ENCODE peak calls at places on chromosomes 2 and 18, in eight cellular contexts. Z, K, S, R, Y, O, A and E are unnamed samples.

GRCh38 chr2:102239344-102239743 is 52.5 kb downstream of the IL1RL2 start:
- DNase-seq in Z (no peak), K (no peak), S (no peak), R (no peak), Y (no peak), O (no peak), A (no peak), E (no peak)

GRCh38 chr2:54041135-54041534 is 70.3 kb upstream of the PSME4 start:
- DNase-seq in Z (peak), K (no peak), S (no peak), R (peak), Y (no peak), O (no peak), A (no peak), E (no peak)

GRCh38 chr2:114127372-114127771 is 237.5 kb downstream of the ACTR3 start:
- DNase-seq in Z (no peak), K (no peak), S (no peak), R (no peak), Y (no peak), O (no peak), A (no peak), E (no peak)

GRCh38 chr2:10014418-10015190 is 28.7 kb upstream of the KLF11 start:
- DNase-seq in Z (no peak), K (no peak), S (no peak), R (no peak), Y (no peak), O (no peak), A (no peak), E (no peak)

GRCh38 chr2:64946737-64947090 is 42.5 kb upstream of the SLC1A4 start:
- DNase-seq in Z (no peak), K (no peak), S (no peak), R (no peak), Y (no peak), O (no peak), A (no peak), E (no peak)

GRCh38 chr2:214810670-214811069 is 1.2 kb upstream of the BARD1 start:
- DNase-seq in Z (no peak), K (no peak), S (no peak), R (no peak), Y (no peak), O (peak), A (no peak), E (no peak)

GRCh38 chr2:18047896-18048657 is 169.6 kb downstream of the KCNS3 start:
- DNase-seq in Z (no peak), K (no peak), S (peak), R (no peak), Y (peak), O (no peak), A (no peak), E (no peak)

GRCh38 chr2:59032469-59032868 is 791.3 kb upstream of the FANCL start:
- DNase-seq in Z (no peak), K (no peak), S (no peak), R (no peak), Y (no peak), O (no peak), A (no peak), E (no peak)

GRCh38 chr18:13810950-13811485 is 12.9 kb upstream of the MC5R start:
- DNase-seq in Z (no peak), K (no peak), S (no peak), R (no peak), Y (peak), O (no peak), A (no peak), E (no peak)

GRCh38 chr2:120576509-120577474 is 158.9 kb upstream of the GLI2 start:
- DNase-seq in Z (no peak), K (no peak), S (peak), R (no peak), Y (no peak), O (no peak), A (no peak), E (no peak)

GRCh38 chr2:1945837-1946236 is 201.5 kb upstream of the PXDN start:
- DNase-seq in Z (no peak), K (no peak), S (no peak), R (no peak), Y (no peak), O (no peak), A (no peak), E (no peak)

GRCh38 chr2:231521-232185 is 32.2 kb downstream of the SH3YL1 start:
- DNase-seq in Z (no peak), K (no peak), S (no peak), R (no peak), Y (no peak), O (peak), A (no peak), E (no peak)

GRCh38 chr18:62715829-62716678 is 713 bp downstream of the PHLPP1 start:
- DNase-seq in Z (peak), K (peak), S (peak), R (peak), Y (peak), O (no peak), A (no peak), E (no peak)

GRCh38 chr2:148702475-148702874 is 57.9 kb downstream of the EPC2 start:
- DNase-seq in Z (no peak), K (no peak), S (no peak), R (no peak), Y (no peak), O (no peak), A (no peak), E (no peak)

GRCh38 chr2:36371963-36372391 is 16.4 kb downstream of the CRIM1 start:
- DNase-seq in Z (no peak), K (no peak), S (no peak), R (no peak), Y (peak), O (no peak), A (peak), E (no peak)

GRCh38 chr18:10094154-10094553 is 180.3 kb downstream of the VAPA start:
- DNase-seq in Z (no peak), K (no peak), S (no peak), R (no peak), Y (no peak), O (no peak), A (no peak), E (no peak)

GRCh38 chr2:241204010-241204384 is 15.5 kb downstream of the ANO7 start:
- DNase-seq in Z (no peak), K (no peak), S (no peak), R (no peak), Y (no peak), O (no peak), A (no peak), E (no peak)